ENCODE peak calls at places on chromosome 16, in six cellular contexts. One of them, this sample, is unnamed.

GRCh38 chr16:47052666-47053640 is 79.5 kb upstream of the DNAJA2 start:
- DNase-seq in cardiac muscle cell: no peak
- DNase-seq in GM20000: no peak
- DNase-seq in tibial artery: no peak
- DNase-seq in RWPE2: no peak
- DNase-seq in RWPE1: no peak
- DNase-seq in this sample: no peak

GRCh38 chr16:49537924-49538455 is 164.4 kb downstream of the C16orf78 start:
- DNase-seq in cardiac muscle cell: no peak
- DNase-seq in GM20000: no peak
- DNase-seq in tibial artery: no peak
- DNase-seq in RWPE2: peak; percentile 28
- DNase-seq in RWPE1: no peak
- DNase-seq in this sample: no peak

GRCh38 chr16:6665126-6665525 is 667.5 kb upstream of the RBFOX1 start:
- DNase-seq in cardiac muscle cell: no peak
- DNase-seq in GM20000: no peak
- DNase-seq in tibial artery: no peak
- DNase-seq in RWPE2: no peak
- DNase-seq in RWPE1: no peak
- DNase-seq in this sample: no peak

GRCh38 chr16:21638573-21638975 is 13.8 kb downstream of the IGSF6 start:
- DNase-seq in cardiac muscle cell: no peak
- DNase-seq in GM20000: peak; percentile 45
- DNase-seq in tibial artery: no peak
- DNase-seq in RWPE2: no peak
- DNase-seq in RWPE1: peak; percentile 68
- DNase-seq in this sample: peak; percentile 54

GRCh38 chr16:55029509-55029908 is 98.8 kb downstream of the IRX5 start:
- DNase-seq in cardiac muscle cell: no peak
- DNase-seq in GM20000: no peak
- DNase-seq in tibial artery: no peak
- DNase-seq in RWPE2: no peak
- DNase-seq in RWPE1: no peak
- DNase-seq in this sample: no peak

GRCh38 chr16:58198022-58198683 is at the start of gene CSNK2A2:
- DNase-seq in cardiac muscle cell: peak; percentile 90
- DNase-seq in GM20000: peak; percentile 98
- DNase-seq in tibial artery: peak; percentile 81
- DNase-seq in RWPE2: peak; percentile 72
- DNase-seq in RWPE1: peak; percentile 84
- DNase-seq in this sample: peak; percentile 67

GRCh38 chr16:11805556-11805955 is 8.5 kb upstream of the ZC3H7A start:
- DNase-seq in cardiac muscle cell: no peak
- DNase-seq in GM20000: no peak
- DNase-seq in tibial artery: no peak
- DNase-seq in RWPE2: no peak
- DNase-seq in RWPE1: no peak
- DNase-seq in this sample: no peak

GRCh38 chr16:12188674-12189249 is 212.2 kb downstream of the SNX29 start:
- DNase-seq in cardiac muscle cell: no peak
- DNase-seq in GM20000: no peak
- DNase-seq in tibial artery: no peak
- DNase-seq in RWPE2: no peak
- DNase-seq in RWPE1: peak; percentile 11
- DNase-seq in this sample: no peak

GRCh38 chr16:88673685-88674398 is 11.0 kb upstream of the MVD start:
- DNase-seq in cardiac muscle cell: peak; percentile 44
- DNase-seq in GM20000: peak; percentile 64
- DNase-seq in tibial artery: no peak
- DNase-seq in RWPE2: no peak
- DNase-seq in RWPE1: no peak
- DNase-seq in this sample: no peak

GRCh38 chr16:88334517-88335149 is 48.1 kb upstream of the ZNF469 start:
- DNase-seq in cardiac muscle cell: no peak
- DNase-seq in GM20000: no peak
- DNase-seq in tibial artery: no peak
- DNase-seq in RWPE2: no peak
- DNase-seq in RWPE1: no peak
- DNase-seq in this sample: no peak

GRCh38 chr16:4214215-4214621 is 27.7 kb downstream of the SRL start:
- DNase-seq in cardiac muscle cell: no peak
- DNase-seq in GM20000: no peak
- DNase-seq in tibial artery: peak; percentile 81
- DNase-seq in RWPE2: no peak
- DNase-seq in RWPE1: peak; percentile 93
- DNase-seq in this sample: no peak

GRCh38 chr16:80230328-80231117 is 310.3 kb upstream of the DYNLRB2 start:
- DNase-seq in cardiac muscle cell: no peak
- DNase-seq in GM20000: no peak
- DNase-seq in tibial artery: no peak
- DNase-seq in RWPE2: no peak
- DNase-seq in RWPE1: no peak
- DNase-seq in this sample: no peak

GRCh38 chr16:1823821-1824220 is 2.8 kb downstream of the HAGH start:
- DNase-seq in cardiac muscle cell: peak; percentile 58
- DNase-seq in GM20000: peak; percentile 47
- DNase-seq in tibial artery: no peak
- DNase-seq in RWPE2: peak; percentile 75
- DNase-seq in RWPE1: peak; percentile 68
- DNase-seq in this sample: peak; percentile 49

GRCh38 chr16:79571065-79571697 is 29.4 kb downstream of the MAF start:
- DNase-seq in cardiac muscle cell: no peak
- DNase-seq in GM20000: no peak
- DNase-seq in tibial artery: no peak
- DNase-seq in RWPE2: no peak
- DNase-seq in RWPE1: no peak
- DNase-seq in this sample: no peak

GRCh38 chr16:1144476-1145382 is 8.2 kb upstream of the CACNA1H start:
- DNase-seq in cardiac muscle cell: no peak
- DNase-seq in GM20000: no peak
- DNase-seq in tibial artery: no peak
- DNase-seq in RWPE2: no peak
- DNase-seq in RWPE1: no peak
- DNase-seq in this sample: no peak

GRCh38 chr16:28878083-28878926 is at the start of gene ATP2A1:
- DNase-seq in cardiac muscle cell: no peak
- DNase-seq in GM20000: no peak
- DNase-seq in tibial artery: no peak
- DNase-seq in RWPE2: no peak
- DNase-seq in RWPE1: no peak
- DNase-seq in this sample: no peak

GRCh38 chr16:67936124-67936875 is at the start of gene PSMB10:
- DNase-seq in cardiac muscle cell: peak; percentile 55
- DNase-seq in GM20000: peak; percentile 49
- DNase-seq in tibial artery: no peak
- DNase-seq in RWPE2: peak; percentile 66
- DNase-seq in RWPE1: peak; percentile 51
- DNase-seq in this sample: peak; percentile 78

GRCh38 chr16:80591071-80591935 is 50.5 kb downstream of the DYNLRB2 start:
- DNase-seq in cardiac muscle cell: no peak
- DNase-seq in GM20000: no peak
- DNase-seq in tibial artery: no peak
- DNase-seq in RWPE2: no peak
- DNase-seq in RWPE1: no peak
- DNase-seq in this sample: peak; percentile 50

GRCh38 chr16:51577621-51578303 is 426.7 kb upstream of the SALL1 start:
- DNase-seq in cardiac muscle cell: peak; percentile 63
- DNase-seq in GM20000: no peak
- DNase-seq in tibial artery: no peak
- DNase-seq in RWPE2: peak; percentile 72
- DNase-seq in RWPE1: peak; percentile 67
- DNase-seq in this sample: peak; percentile 1

GRCh38 chr16:84509032-84509950 is 4.8 kb upstream of the MEAK7 start:
- DNase-seq in cardiac muscle cell: no peak
- DNase-seq in GM20000: no peak
- DNase-seq in tibial artery: peak; percentile 48
- DNase-seq in RWPE2: no peak
- DNase-seq in RWPE1: no peak
- DNase-seq in this sample: no peak

GRCh38 chr16:57843400-57843799 is 41.1 kb upstream of the KIFC3 start:
- DNase-seq in cardiac muscle cell: no peak
- DNase-seq in GM20000: no peak
- DNase-seq in tibial artery: peak; percentile 11
- DNase-seq in RWPE2: no peak
- DNase-seq in RWPE1: no peak
- DNase-seq in this sample: no peak

GRCh38 chr16:2592786-2593185 is 55.0 kb downstream of the PDPK1 start:
- DNase-seq in cardiac muscle cell: no peak
- DNase-seq in GM20000: no peak
- DNase-seq in tibial artery: no peak
- DNase-seq in RWPE2: peak; percentile 31
- DNase-seq in RWPE1: no peak
- DNase-seq in this sample: no peak

GRCh38 chr16:4859190-4859899 is 12.1 kb downstream of the UBN1 start:
- DNase-seq in cardiac muscle cell: no peak
- DNase-seq in GM20000: no peak
- DNase-seq in tibial artery: no peak
- DNase-seq in RWPE2: no peak
- DNase-seq in RWPE1: no peak
- DNase-seq in this sample: no peak

GRCh38 chr16:19830902-19831555 is 53.6 kb downstream of the GPRC5B start:
- DNase-seq in cardiac muscle cell: no peak
- DNase-seq in GM20000: no peak
- DNase-seq in tibial artery: no peak
- DNase-seq in RWPE2: no peak
- DNase-seq in RWPE1: no peak
- DNase-seq in this sample: no peak

GRCh38 chr16:22008215-22009142 is 568 bp downstream of the MOSMO start:
- DNase-seq in cardiac muscle cell: peak; percentile 35
- DNase-seq in GM20000: no peak
- DNase-seq in tibial artery: peak; percentile 69
- DNase-seq in RWPE2: no peak
- DNase-seq in RWPE1: peak; percentile 38
- DNase-seq in this sample: peak; percentile 33

GRCh38 chr16:68499011-68499410 is 40.1 kb upstream of the ZFP90 start:
- DNase-seq in cardiac muscle cell: no peak
- DNase-seq in GM20000: no peak
- DNase-seq in tibial artery: no peak
- DNase-seq in RWPE2: no peak
- DNase-seq in RWPE1: no peak
- DNase-seq in this sample: no peak

GRCh38 chr16:74468807-74469511 is 47.7 kb upstream of the CLEC18B start:
- DNase-seq in cardiac muscle cell: no peak
- DNase-seq in GM20000: no peak
- DNase-seq in tibial artery: no peak
- DNase-seq in RWPE2: no peak
- DNase-seq in RWPE1: no peak
- DNase-seq in this sample: no peak

GRCh38 chr16:68664297-68664696 is 19.2 kb downstream of the CDH3 start:
- DNase-seq in cardiac muscle cell: no peak
- DNase-seq in GM20000: no peak
- DNase-seq in tibial artery: no peak
- DNase-seq in RWPE2: no peak
- DNase-seq in RWPE1: no peak
- DNase-seq in this sample: no peak

GRCh38 chr16:58678716-58679115 is 5.9 kb downstream of the SLC38A7 start:
- DNase-seq in cardiac muscle cell: no peak
- DNase-seq in GM20000: no peak
- DNase-seq in tibial artery: no peak
- DNase-seq in RWPE2: no peak
- DNase-seq in RWPE1: no peak
- DNase-seq in this sample: peak; percentile 24

GRCh38 chr16:75599452-75600277 is 23.4 kb downstream of the ADAT1 start:
- DNase-seq in cardiac muscle cell: no peak
- DNase-seq in GM20000: no peak
- DNase-seq in tibial artery: peak; percentile 6
- DNase-seq in RWPE2: no peak
- DNase-seq in RWPE1: no peak
- DNase-seq in this sample: no peak

GRCh38 chr16:30187971-30188561 is 4.7 kb downstream of the CORO1A start:
- DNase-seq in cardiac muscle cell: no peak
- DNase-seq in GM20000: no peak
- DNase-seq in tibial artery: no peak
- DNase-seq in RWPE2: peak; percentile 56
- DNase-seq in RWPE1: no peak
- DNase-seq in this sample: no peak

DNA sequence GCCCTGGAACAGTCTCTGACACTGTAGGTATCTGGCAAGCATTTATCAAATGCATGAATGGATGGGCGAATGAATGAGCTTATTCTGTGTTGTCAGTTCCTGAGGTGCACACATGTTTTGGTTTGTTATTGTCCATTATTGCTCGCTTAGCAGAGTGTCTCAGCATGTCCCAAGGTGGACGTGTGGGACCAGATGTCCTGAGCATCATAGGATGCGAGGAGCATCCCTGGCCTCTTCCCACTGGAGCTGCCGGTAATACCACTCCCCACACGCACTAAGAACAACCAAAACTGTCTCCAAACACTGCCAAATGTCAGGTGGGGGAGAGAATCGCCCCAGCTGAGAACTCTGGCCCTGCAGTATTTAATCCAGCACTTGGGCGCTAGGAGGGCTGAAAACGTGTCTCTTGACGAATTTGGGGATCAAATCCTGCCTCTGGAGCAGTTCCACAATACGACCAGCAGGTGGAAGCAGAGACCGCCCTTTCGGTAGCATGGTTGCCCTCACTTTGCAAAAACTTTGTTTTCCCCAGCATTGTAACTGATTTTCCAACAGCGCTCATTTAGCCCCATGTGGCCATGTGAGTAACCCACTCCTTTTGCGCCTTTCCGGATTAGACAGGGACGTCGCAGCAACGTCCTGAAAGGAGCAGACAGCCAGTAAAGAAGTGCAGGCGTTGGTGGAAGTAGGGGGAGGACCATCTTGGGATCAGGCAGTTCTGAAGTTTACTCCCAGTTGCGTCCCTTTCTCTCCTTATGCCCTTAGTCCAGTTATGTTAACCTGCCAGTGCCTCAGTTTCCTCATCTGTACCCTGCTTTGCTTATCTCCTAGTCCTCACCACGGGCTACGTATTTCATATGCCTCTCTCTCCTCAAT is 22.7 kb downstream of the TMEM114 start:
- DNase-seq in cardiac muscle cell: peak; percentile 89
- DNase-seq in GM20000: peak; percentile 84
- DNase-seq in tibial artery: peak; percentile 84
- DNase-seq in RWPE2: no peak
- DNase-seq in RWPE1: peak; percentile 78
- DNase-seq in this sample: peak; percentile 85
- TF ChIP-seq CTCF in cardiac muscle cell: peak; percentile 98
- TF ChIP-seq CTCF in GM20000: peak; percentile 93
- TF ChIP-seq CTCF in tibial artery: peak; percentile 98
- TF ChIP-seq CTCF in RWPE2: peak; percentile 96
- TF ChIP-seq CTCF in RWPE1: peak; percentile 93
- TF ChIP-seq CTCF in this sample: peak; percentile 96

GRCh38 chr16:62190426-62190825 is 154.2 kb upstream of the CDH8 start:
- DNase-seq in cardiac muscle cell: peak; percentile 68
- DNase-seq in GM20000: no peak
- DNase-seq in tibial artery: no peak
- DNase-seq in RWPE2: no peak
- DNase-seq in RWPE1: peak; percentile 26
- DNase-seq in this sample: no peak
- TF ChIP-seq CTCF in cardiac muscle cell: no peak
- TF ChIP-seq CTCF in GM20000: no peak
- TF ChIP-seq CTCF in tibial artery: no peak
- TF ChIP-seq CTCF in RWPE2: peak; percentile 66
- TF ChIP-seq CTCF in RWPE1: peak; percentile 29
- TF ChIP-seq CTCF in this sample: no peak

GRCh38 chr16:65121870-65122723 is at the start of gene CDH11:
- DNase-seq in cardiac muscle cell: peak; percentile 83
- DNase-seq in GM20000: no peak
- DNase-seq in tibial artery: peak; percentile 83
- DNase-seq in RWPE2: peak; percentile 68
- DNase-seq in RWPE1: peak; percentile 50
- DNase-seq in this sample: no peak
- TF ChIP-seq CTCF in cardiac muscle cell: peak; percentile 33
- TF ChIP-seq CTCF in GM20000: no peak
- TF ChIP-seq CTCF in tibial artery: peak; percentile 47
- TF ChIP-seq CTCF in RWPE2: peak; percentile 56
- TF ChIP-seq CTCF in RWPE1: peak; percentile 49
- TF ChIP-seq CTCF in this sample: no peak

GRCh38 chr16:70470927-70471341 is 16.5 kb downstream of the FCSK start:
- DNase-seq in cardiac muscle cell: peak; percentile 77
- DNase-seq in GM20000: no peak
- DNase-seq in tibial artery: no peak
- DNase-seq in RWPE2: no peak
- DNase-seq in RWPE1: no peak
- DNase-seq in this sample: no peak
- TF ChIP-seq CTCF in cardiac muscle cell: peak; percentile 48
- TF ChIP-seq CTCF in GM20000: no peak
- TF ChIP-seq CTCF in tibial artery: peak; percentile 20
- TF ChIP-seq CTCF in RWPE2: peak; percentile 41
- TF ChIP-seq CTCF in RWPE1: no peak
- TF ChIP-seq CTCF in this sample: no peak